ENCODE peak calls at places on chromosome 3, in ten cellular contexts. V is activated effector memory CD4-positive, alpha-beta T cell treated with anti-CD3 and anti-CD28 coated beads, Interleukin-2, amount 50 U/mL, for 16 hours; M is CD4-positive, alpha-beta memory T cell; A is activated T-helper 1 cell treated with anti-CD3 and anti-CD28 coated beads, Interleukin-12 subunit alpha, Interleukin-12 subunit beta, Interleukin-2, Interleukin-4 antibody, amounts not matched to agents 30 ng/mL and 10 ng/mL and 1 ng/mL, durations not matched to agents 14 hours and 24 hours and 36 hours; O is CD4-positive, alpha-beta T cell; P is pons; D is HCT116; I is NCI-H446 treated with DMSO at 0.1 percent for 48 hours; Q is neural crest cell; T is SHP77. B is an unnamed sample.

GRCh38 chr3:102206506-102207145 is 228.2 kb upstream of the ZPLD1 start:
- DNase-seq in T (no peak), P (peak), Q (no peak), M (no peak), O (no peak), I (no peak), A (no peak), D (no peak), V (no peak), B (peak)

GRCh38 chr3:143600762-143601161 is 247.5 kb downstream of the SLC9A9 start:
- DNase-seq in T (no peak), Q (no peak), I (no peak), D (no peak), P (peak), M (no peak), A (no peak), V (no peak), O (no peak), B (peak)

GRCh38 chr3:180808823-180809575 is 103.5 kb upstream of the FXR1 start:
- DNase-seq in T (no peak), A (no peak), O (no peak), Q (no peak), M (no peak), P (no peak), I (no peak), V (no peak), D (no peak), B (no peak)

GRCh38 chr3:24270204-24270671 is 224.4 kb downstream of the THRB start:
- DNase-seq in A (no peak), V (no peak), I (no peak), P (no peak), Q (no peak), T (no peak), D (no peak), M (no peak), O (no peak), B (no peak)

GRCh38 chr3:189824629-189825312 is 193.6 kb downstream of the TP63 start:
- DNase-seq in D (no peak), A (no peak), I (no peak), V (no peak), T (no peak), Q (no peak), M (no peak), P (no peak), O (no peak), B (peak)

GRCh38 chr3:166013073-166013679 is 176.0 kb upstream of the BCHE start:
- DNase-seq in D (peak), O (no peak), T (peak), V (no peak), A (no peak), M (no peak), I (peak), P (peak), Q (peak), B (peak)

GRCh38 chr3:4904801-4905695 is 74.2 kb upstream of the BHLHE40 start:
- DNase-seq in M (no peak), D (no peak), Q (no peak), T (no peak), V (no peak), I (no peak), A (no peak), O (no peak), P (no peak), B (peak)

GRCh38 chr3:187919535-187919934 is 174.3 kb upstream of the BCL6 start:
- DNase-seq in T (no peak), Q (no peak), M (peak), A (peak), D (no peak), V (no peak), O (no peak), P (no peak), I (no peak), B (no peak)

GRCh38 chr3:139281512-139282196 is 62.2 kb upstream of the MRPS22 start:
- DNase-seq in A (no peak), M (no peak), D (no peak), Q (no peak), V (peak), P (no peak), O (no peak), I (peak), T (peak), B (no peak)

GRCh38 chr3:159634414-159634813 is 354.2 kb upstream of the IL12A start:
- DNase-seq in I (no peak), A (no peak), D (no peak), Q (no peak), O (no peak), P (no peak), V (no peak), M (no peak), T (no peak), B (peak)

GRCh38 chr3:52724511-52724910 is 18.6 kb downstream of the SPCS1 start:
- DNase-seq in T (no peak), Q (no peak), P (no peak), I (no peak), D (no peak), V (no peak), M (no peak), A (no peak), O (no peak), B (no peak)